ENCODE peak calls at places on chromosome X, in four cellular contexts. Y is IMR-90, J is ovary, L is transverse colon. K is an unnamed sample.

GRCh38 chrX:96704661-96705060 is 20.0 kb downstream of the DIAPH2 start:
- DNase-seq in Y (peak; percentile 48), L (no peak), J (no peak), K (no peak)

GRCh38 chrX:68018248-68019203 is 414.8 kb downstream of the OPHN1 start:
- DNase-seq in Y (peak; percentile 32), J (no peak), L (no peak), K (peak; percentile 50)

GRCh38 chrX:13688384-13688771 is 550 bp upstream of the RAB9A start:
- DNase-seq in L (no peak), Y (no peak), J (no peak), K (no peak)

GRCh38 chrX:26613951-26614350 is 398.0 kb downstream of the MAGEB5 start:
- DNase-seq in Y (peak; percentile 60), L (no peak), J (no peak), K (no peak)

GRCh38 chrX:21373637-21374162 is 518 bp upstream of the CNKSR2 start:
- DNase-seq in L (no peak), Y (no peak), J (peak; percentile 20), K (peak; percentile 13)

GRCh38 chrX:50495616-50496015 is 25.0 kb upstream of the DGKK start:
- DNase-seq in J (no peak), Y (no peak), L (no peak), K (no peak)

GRCh38 chrX:140099221-140099620 is 133.9 kb upstream of the CXorf66 start:
- DNase-seq in L (no peak), J (no peak), Y (no peak), K (no peak)

GRCh38 chrX:134101636-134102035 is 116.2 kb upstream of the GPC3 start:
- DNase-seq in J (no peak), Y (no peak), L (no peak), K (no peak)

GRCh38 chrX:13090261-13091110 is 46.1 kb upstream of the FAM9C start:
- DNase-seq in Y (peak; percentile 51), L (no peak), J (no peak), K (no peak)

GRCh38 chrX:128804828-128805227 is 718.5 kb downstream of the SMARCA1 start:
- DNase-seq in Y (no peak), L (no peak), J (no peak), K (no peak)

GRCh38 chrX:36684053-36684452 is 324.1 kb upstream of the FAM47C start:
- DNase-seq in J (no peak), L (no peak), Y (no peak), K (no peak)

GRCh38 chrX:86133761-86134160 is 14.5 kb upstream of the DACH2 start:
- DNase-seq in J (no peak), L (no peak), Y (peak; percentile 34), K (no peak)

GRCh38 chrX:153333821-153334653 is at the start of gene ZNF275:
- DNase-seq in L (peak; percentile 83), Y (peak; percentile 61), J (peak; percentile 86), K (peak; percentile 82)
- TF ChIP-seq POLR2A in L (no peak), Y (peak; percentile 84), J (peak; percentile 79), K (no peak)

GRCh38 chrX:107752714-107753113 is 22.9 kb downstream of the TSC22D3 start:
- DNase-seq in Y (no peak), J (no peak), L (no peak), K (no peak)

GRCh38 chrX:107758231-107758766 is 17.3 kb downstream of the TSC22D3 start:
- DNase-seq in J (no peak), L (no peak), Y (no peak), K (no peak)

GRCh38 chrX:107753186-107753585 is 22.4 kb downstream of the TSC22D3 start:
- DNase-seq in Y (no peak), L (no peak), J (no peak), K (no peak)

GRCh38 chrX:107752037-107752436 is 23.6 kb downstream of the TSC22D3 start:
- DNase-seq in J (no peak), Y (no peak), L (no peak), K (no peak)

GRCh38 chrX:107755721-107756120 is 19.9 kb downstream of the TSC22D3 start:
- DNase-seq in L (no peak), Y (no peak), J (no peak), K (no peak)
- H3K4me1 ChIP-seq in L (no peaks in the 10 kb centered on the region), Y (no peaks in the 10 kb centered on the region), J (peaks cover 8% of the 10 kb centered on the region), K (no peaks in the 10 kb centered on the region)

GRCh38 chrX:47199286-47199685 is 5.7 kb downstream of the UBA1 start:
- DNase-seq in L (no peak), J (no peak), Y (no peak), K (no peak)
- H3K36me3 ChIP-seq in L (peaks cover 4% of the 10 kb centered on the region), J (no peaks in the 10 kb centered on the region), Y (peaks cover 71% of the 10 kb centered on the region), K (no peaks in the 10 kb centered on the region)

GRCh38 chrX:72714471-72714916 is 388 bp upstream of the PHKA1 start:
- DNase-seq in Y (peak; percentile 62), J (peak; percentile 79), L (peak; percentile 54), K (peak; percentile 72)
- TF ChIP-seq POLR2A in Y (no peak), J (no peak), L (no peak), K (no peak)

DNA sequence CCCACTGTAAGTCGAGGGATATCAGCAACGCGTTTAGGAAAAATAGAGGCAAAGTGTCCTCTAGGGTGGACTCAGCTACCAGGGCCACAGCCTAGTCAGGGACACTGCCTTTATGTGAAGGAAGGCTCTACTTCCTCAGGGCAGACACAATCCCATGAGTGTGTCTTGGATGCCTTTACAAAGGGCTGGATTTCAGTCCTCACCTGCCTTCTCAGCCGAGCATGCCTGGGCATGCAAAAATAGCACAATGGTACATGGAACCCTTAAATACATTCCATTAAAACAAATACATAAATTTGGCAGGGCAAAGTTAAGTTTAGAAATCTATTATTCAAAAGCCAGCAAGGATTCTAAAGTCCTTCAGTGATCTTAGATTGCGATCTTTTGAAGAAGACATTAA is 51.1 kb downstream of the DMD start:
- DNase-seq in Y (no peak), L (no peak), J (no peak), K (no peak)
- H3K4me1 ChIP-seq in Y (no peaks in the 10 kb centered on the region), L (no peaks in the 10 kb centered on the region), J (no peaks in the 10 kb centered on the region), K (no peaks in the 10 kb centered on the region)

DNA sequence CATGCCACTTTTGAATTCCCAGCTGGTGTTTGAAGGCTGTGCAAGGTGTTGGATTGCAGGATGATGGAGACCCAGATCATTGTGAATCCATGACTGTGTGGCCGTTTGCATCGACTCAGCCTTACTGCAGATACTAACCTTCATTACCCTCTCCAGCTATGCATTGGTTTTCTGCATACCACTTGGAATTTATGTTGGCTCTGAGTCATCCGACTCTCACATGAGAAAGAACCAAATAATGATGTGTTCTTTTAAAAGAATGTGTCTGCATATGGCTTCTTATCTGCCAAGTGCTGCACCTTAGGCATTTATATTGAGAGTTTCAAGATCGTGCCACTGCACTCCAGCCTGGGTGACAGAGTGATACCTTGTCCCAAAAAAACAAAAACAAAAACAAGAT is 106.7 kb upstream of the PRKX start:
- DNase-seq in L (no peak), J (no peak), Y (peak; percentile 93), K (no peak)
- H3K36me3 ChIP-seq in L (no peaks in the 10 kb centered on the region), J (no peaks in the 10 kb centered on the region), Y (peaks cover 10% of the 10 kb centered on the region), K (no peaks in the 10 kb centered on the region)

GRCh38 chrX:40010550-40011364 is 87.0 kb downstream of the BCOR start:
- DNase-seq in J (peak; percentile 21), Y (no peak), L (no peak), K (no peak)

GRCh38 chrX:40015693-40016092 is 82.1 kb downstream of the BCOR start:
- DNase-seq in J (no peak), Y (no peak), L (no peak), K (no peak)

GRCh38 chrX:40011483-40012038 is 86.2 kb downstream of the BCOR start:
- DNase-seq in Y (no peak), J (peak; percentile 29), L (no peak), K (no peak)

GRCh38 chrX:40012039-40012799 is 85.5 kb downstream of the BCOR start:
- DNase-seq in L (peak; percentile 26), J (peak; percentile 48), Y (peak; percentile 71), K (no peak)

DNA sequence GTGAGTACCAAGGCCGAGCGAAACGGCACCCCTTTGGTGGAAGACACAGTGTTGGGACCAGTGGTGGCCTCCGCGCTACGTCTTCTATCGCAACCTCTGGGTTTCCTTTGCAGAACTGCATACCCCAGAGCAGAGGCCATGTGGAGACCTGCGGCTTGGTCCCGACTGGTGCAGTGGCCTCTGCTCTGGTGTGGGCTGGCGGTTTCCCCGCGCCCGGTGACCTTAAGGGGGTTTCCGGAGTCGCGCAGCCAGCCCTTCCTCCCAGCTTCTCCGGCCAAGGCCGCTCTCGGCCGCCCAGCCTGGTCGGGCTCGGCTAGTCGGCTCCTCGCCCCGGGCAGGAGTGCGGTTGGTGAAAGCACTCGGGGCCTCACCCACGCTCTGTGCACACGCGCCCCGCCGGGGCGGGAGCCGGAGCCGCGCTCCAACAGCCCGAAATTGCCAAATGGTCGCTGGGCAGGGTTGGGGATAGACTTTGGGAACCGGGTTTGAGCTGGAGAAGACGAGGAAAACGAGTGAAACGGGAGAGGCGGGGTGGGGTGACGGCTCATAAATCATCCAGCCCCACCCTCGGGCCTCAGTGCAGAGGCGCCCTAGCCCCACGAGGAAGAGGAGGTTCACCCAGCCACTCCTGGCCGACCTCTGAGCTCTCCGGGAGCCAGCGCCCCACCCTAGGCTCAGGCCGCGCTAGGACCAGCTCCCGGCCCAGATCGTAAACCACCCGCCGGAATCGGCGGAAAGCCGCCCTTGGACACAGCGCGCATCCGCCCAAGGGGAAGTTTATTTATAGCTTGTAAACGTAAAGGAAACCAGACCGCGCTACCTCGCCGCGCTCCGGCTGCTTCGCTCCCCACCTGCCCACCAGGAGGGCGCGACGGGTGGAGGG is 84.7 kb downstream of the BCOR start:
- DNase-seq in L (peak; percentile 87), J (peak; percentile 69), Y (peak; percentile 35), K (peak; percentile 49)
- TF ChIP-seq POLR2A in L (peak; percentile 85), J (no peak), Y (no peak), K (no peak)

GRCh38 chrX:45479835-45480422 is 279.3 kb upstream of the DIPK2B start:
- DNase-seq in L (no peak), Y (peak; percentile 91), J (no peak), K (no peak)

GRCh38 chrX:45479196-45479834 is 278.6 kb upstream of the DIPK2B start:
- DNase-seq in Y (peak; percentile 93), L (no peak), J (no peak), K (no peak)
- H3K4me1 ChIP-seq in Y (peaks cover 4% of the 10 kb centered on the region), L (no peaks in the 10 kb centered on the region), J (no peaks in the 10 kb centered on the region), K (no peaks in the 10 kb centered on the region)

GRCh38 chrX:2540426-2540942 is 39.7 kb upstream of the DHRSX start:
- DNase-seq in J (no peak), Y (no peak), L (no peak), K (no peak)

GRCh38 chrX:2541603-2542002 is 40.8 kb upstream of the DHRSX start:
- DNase-seq in Y (no peak), J (no peak), L (no peak), K (no peak)

GRCh38 chrX:2536974-2537373 is 36.2 kb upstream of the DHRSX start:
- DNase-seq in J (peak; percentile 70), L (no peak), Y (no peak), K (peak; percentile 23)

GRCh38 chrX:2539586-2539985 is 38.8 kb upstream of the DHRSX start:
- DNase-seq in L (no peak), J (no peak), Y (no peak), K (no peak)

GRCh38 chrX:2538016-2538415 is 37.2 kb upstream of the DHRSX start:
- DNase-seq in J (no peak), Y (no peak), L (no peak), K (no peak)
- H3K36me3 ChIP-seq in J (no peaks in the 10 kb centered on the region), Y (no peaks in the 10 kb centered on the region), L (no peaks in the 10 kb centered on the region), K (no peaks in the 10 kb centered on the region)

GRCh38 chrX:47232803-47233332 is at the start of gene USP11:
- DNase-seq in J (peak; percentile 77), L (peak; percentile 50), Y (peak; percentile 51), K (peak; percentile 27)
- TF ChIP-seq POLR2A in J (peak; percentile 82), L (peak; percentile 82), Y (peak; percentile 93), K (no peak)